ENCODE peak calls at places on chromosomes 11 and 22, in nine cellular contexts. Y, D, M, X, G, W, J, K and S are unnamed samples.

GRCh38 chr11:73991471-73992006 is 8.9 kb upstream of the UCP2 start:
- DNase-seq in Y (no peak), D (no peak), M (peak; percentile 51), X (no peak), G (no peak), W (no peak), J (no peak), K (no peak), S (no peak)

GRCh38 chr11:587978-588380 is 11.7 kb downstream of the PHRF1 start:
- DNase-seq in Y (no peak), D (no peak), M (no peak), X (no peak), G (no peak), W (no peak), J (no peak), K (no peak), S (no peak)

GRCh38 chr11:86013718-86014117 is 55.2 kb downstream of the PICALM start:
- DNase-seq in Y (no peak), D (no peak), M (no peak), X (no peak), G (no peak), W (no peak), J (no peak), K (no peak), S (no peak)

GRCh38 chr11:96246718-96247540 is 96.1 kb downstream of the MAML2 start:
- DNase-seq in Y (peak; percentile 41), D (no peak), M (no peak), X (no peak), G (no peak), W (no peak), J (no peak), K (no peak), S (no peak)

GRCh38 chr11:9264381-9265210 is 554 bp downstream of the DENND5A start:
- DNase-seq in Y (peak; percentile 79), D (no peak), M (peak; percentile 39), X (no peak), G (no peak), W (peak; percentile 30), J (peak; percentile 36), K (no peak), S (no peak)

GRCh38 chr11:134558258-134558835 is 146.3 kb upstream of the B3GAT1 start:
- DNase-seq in Y (no peak), D (no peak), M (no peak), X (no peak), G (no peak), W (no peak), J (no peak), K (no peak), S (no peak)

GRCh38 chr22:36191106-36191836 is 10.3 kb downstream of the APOL4 start:
- DNase-seq in Y (peak; percentile 96), D (no peak), M (no peak), X (no peak), G (no peak), W (no peak), J (no peak), K (no peak), S (no peak)

GRCh38 chr22:32202539-32203180 is 2.2 kb downstream of the RFPL2 start:
- DNase-seq in Y (no peak), D (peak; percentile 38), M (no peak), X (no peak), G (peak; percentile 38), W (no peak), J (peak; percentile 65), K (peak; percentile 52), S (no peak)

GRCh38 chr22:46240073-46240472 is 10.0 kb downstream of the CDPF1 start:
- DNase-seq in Y (no peak), D (no peak), M (no peak), X (no peak), G (no peak), W (no peak), J (no peak), K (no peak), S (no peak)

GRCh38 chr11:68128682-68129327 is 7.6 kb upstream of the CHKA start:
- DNase-seq in Y (no peak), D (no peak), M (no peak), X (peak; percentile 33), G (no peak), W (no peak), J (no peak), K (no peak), S (no peak)

GRCh38 chr11:64891880-64892279 is 13.5 kb upstream of the EHD1 start:
- DNase-seq in Y (no peak), D (no peak), M (no peak), X (no peak), G (no peak), W (no peak), J (no peak), K (no peak), S (no peak)

GRCh38 chr11:44949160-44950035 is 1.3 kb downstream of the TP53I11 start:
- DNase-seq in Y (no peak), D (no peak), M (no peak), X (no peak), G (no peak), W (no peak), J (peak; percentile 71), K (no peak), S (no peak)

GRCh38 chr11:78540276-78540675 is 34.4 kb downstream of the NARS2 start:
- DNase-seq in Y (no peak), D (no peak), M (no peak), X (no peak), G (no peak), W (no peak), J (no peak), K (no peak), S (no peak)

GRCh38 chr11:92227954-92228935 is 3.6 kb downstream of the FAT3 start:
- DNase-seq in Y (peak; percentile 26), D (no peak), M (peak; percentile 13), X (no peak), G (no peak), W (no peak), J (no peak), K (peak; percentile 38), S (no peak)

GRCh38 chr11:64918056-64918455 is 1.0 kb upstream of the ATG2A start:
- DNase-seq in Y (peak; percentile 45), D (no peak), M (no peak), X (peak; percentile 23), G (no peak), W (no peak), J (no peak), K (no peak), S (no peak)

GRCh38 chr11:33875621-33876294 is 16.1 kb downstream of the LMO2 start:
- DNase-seq in Y (no peak), D (no peak), M (no peak), X (no peak), G (no peak), W (no peak), J (no peak), K (no peak), S (no peak)

GRCh38 chr22:47030881-47031627 is 268.6 kb downstream of the TBC1D22A start:
- DNase-seq in Y (no peak), D (no peak), M (no peak), X (no peak), G (no peak), W (no peak), J (no peak), K (no peak), S (no peak)

GRCh38 chr11:125552927-125553326 is 16.4 kb upstream of the EI24 start:
- DNase-seq in Y (no peak), D (no peak), M (no peak), X (no peak), G (no peak), W (no peak), J (no peak), K (no peak), S (no peak)